ENCODE peak calls at places on chromosomes 5 and 9, in nine cellular contexts. B is foreskin fibroblast, X is HEK293T, U is cardiac fibroblast, S is endothelial cell, R is HFF-Myc, J is non-pigmented ciliary epithelial cell, W is dermis blood vessel endothelial cell, N is NCI-H1694. D is an unnamed sample.

GRCh38 chr5:138716456-138716924 is 36.7 kb upstream of the CTNNA1 start:
- DNase-seq in W (peak; percentile 17), U (peak; percentile 48), J (no peak), B (no peak), S (no peak), R (peak; percentile 4), N (no peak), X (peak; percentile 19), D (no peak)

GRCh38 chr9:100598641-100599145 is 20.8 kb downstream of the CAVIN4 start:
- DNase-seq in S (peak; percentile 88), W (peak; percentile 84), J (no peak), N (peak; percentile 69), U (peak; percentile 80), X (peak; percentile 85), B (peak; percentile 91), R (no peak), D (peak; percentile 52)

GRCh38 chr5:149737355-149737754 is 7.2 kb downstream of the PPARGC1B start:
- DNase-seq in N (no peak), S (no peak), J (no peak), X (no peak), W (no peak), U (no peak), B (no peak), R (no peak), D (no peak)

GRCh38 chr5:23614422-23614821 is 107.0 kb downstream of the PRDM9 start:
- DNase-seq in B (no peak), J (no peak), N (no peak), R (no peak), U (peak; percentile 45), S (no peak), W (no peak), X (no peak), D (no peak)

GRCh38 chr9:87810691-87811178 is 71.9 kb upstream of the SPATA31E1 start:
- DNase-seq in S (no peak), J (no peak), X (no peak), N (no peak), R (no peak), U (no peak), B (no peak), W (no peak), D (no peak)

GRCh38 chr9:105458404-105458803 is 10.6 kb downstream of the FSD1L start:
- DNase-seq in W (no peak), N (no peak), J (no peak), B (no peak), U (no peak), S (no peak), R (no peak), X (no peak), D (no peak)

GRCh38 chr5:34621280-34622045 is 34.7 kb upstream of the RAI14 start:
- DNase-seq in W (peak; percentile 83), N (no peak), B (peak; percentile 69), R (no peak), X (no peak), J (no peak), U (peak; percentile 39), S (no peak), D (no peak)

GRCh38 chr9:108105885-108106284 is 616.3 kb upstream of the KLF4 start:
- DNase-seq in W (no peak), N (no peak), B (no peak), U (no peak), J (no peak), X (no peak), R (no peak), S (no peak), D (no peak)

GRCh38 chr9:35510745-35511428 is 21.0 kb downstream of the RUSC2 start:
- DNase-seq in R (peak; percentile 96), W (peak; percentile 89), U (peak; percentile 99), S (no peak), N (no peak), X (no peak), B (peak; percentile 96), J (no peak), D (peak; percentile 93)

GRCh38 chr5:132825165-132825823 is 5.2 kb downstream of the SHROOM1 start:
- DNase-seq in S (no peak), B (no peak), X (no peak), U (no peak), J (no peak), N (no peak), W (no peak), R (no peak), D (no peak)

GRCh38 chr5:132074772-132075718 is 1.5 kb downstream of the CSF2 start:
- DNase-seq in S (no peak), X (no peak), N (no peak), J (no peak), U (no peak), W (no peak), R (no peak), B (no peak), D (no peak)

GRCh38 chr9:108217601-108218190 is 638.1 kb downstream of the ACTL7B start:
- DNase-seq in W (no peak), S (no peak), R (no peak), U (no peak), J (no peak), N (no peak), X (no peak), B (no peak), D (peak; percentile 78)

GRCh38 chr9:75909776-75910175 is 19.3 kb downstream of the PCSK5 start:
- DNase-seq in S (no peak), J (no peak), W (no peak), N (no peak), X (no peak), B (peak; percentile 28), R (no peak), U (no peak), D (no peak)

GRCh38 chr9:109640232-109641078 is 139.5 kb upstream of the PALM2AKAP2 start:
- DNase-seq in X (peak; percentile 51), U (peak; percentile 34), W (no peak), S (peak; percentile 58), N (peak; percentile 27), R (no peak), B (peak; percentile 59), J (no peak), D (peak; percentile 17)

GRCh38 chr5:127957183-127957582 is 126.4 kb upstream of the SLC12A2 start:
- DNase-seq in N (peak; percentile 48), R (peak; percentile 75), S (no peak), B (peak; percentile 73), X (no peak), U (peak; percentile 70), W (peak; percentile 82), J (no peak), D (no peak)

GRCh38 chr9:107866912-107867311 is 377.3 kb upstream of the KLF4 start:
- DNase-seq in S (no peak), N (no peak), R (no peak), W (no peak), J (no peak), U (peak; percentile 51), X (no peak), B (peak; percentile 67), D (no peak)

GRCh38 chr5:163724305-163724704 is 218.9 kb downstream of the MAT2B start:
- DNase-seq in B (no peak), W (no peak), R (no peak), X (no peak), N (no peak), S (no peak), U (no peak), J (no peak), D (no peak)

GRCh38 chr9:135128035-135128670 is 40.7 kb downstream of the OLFM1 start:
- DNase-seq in J (no peak), B (no peak), U (no peak), S (no peak), N (no peak), W (no peak), R (no peak), X (no peak), D (no peak)

GRCh38 chr5:177399903-177400868 is at the start of gene PFN3:
- DNase-seq in W (peak; percentile 51), J (no peak), N (no peak), S (no peak), R (no peak), X (no peak), U (peak; percentile 52), B (peak; percentile 66), D (no peak)

GRCh38 chr5:55440188-55440646 is 94.5 kb downstream of the PLPP1 start:
- DNase-seq in X (no peak), U (peak; percentile 52), B (peak; percentile 82), S (no peak), N (no peak), J (no peak), R (peak; percentile 25), W (peak; percentile 44), D (no peak)

GRCh38 chr9:100084734-100085133 is 14.1 kb downstream of the ERP44 start:
- DNase-seq in X (no peak), S (no peak), W (no peak), B (no peak), J (no peak), N (no peak), R (no peak), U (no peak), D (no peak)

GRCh38 chr5:103908327-103909099 is 345.9 kb upstream of the NUDT12 start:
- DNase-seq in N (no peak), S (no peak), R (no peak), U (no peak), J (no peak), B (no peak), X (peak; percentile 33), W (no peak), D (no peak)

GRCh38 chr5:37417347-37417746 is 38.2 kb downstream of the WDR70 start:
- DNase-seq in S (no peak), U (no peak), J (no peak), W (no peak), R (no peak), B (no peak), X (no peak), N (no peak), D (no peak)

GRCh38 chr5:56516441-56516840 is 283.3 kb upstream of the ANKRD55 start:
- DNase-seq in R (no peak), B (no peak), N (peak; percentile 55), X (no peak), J (no peak), S (no peak), W (no peak), U (no peak), D (no peak)

GRCh38 chr5:67287795-67288194 is 91.2 kb upstream of the CD180 start:
- DNase-seq in B (peak; percentile 75), W (peak; percentile 28), X (no peak), S (no peak), R (no peak), U (peak; percentile 64), N (no peak), J (peak; percentile 40), D (peak; percentile 64)

GRCh38 chr5:73447234-73448071 is 1.1 kb downstream of the FOXD1 start:
- DNase-seq in N (peak; percentile 33), X (peak; percentile 20), B (peak; percentile 72), S (peak; percentile 52), W (peak; percentile 48), R (no peak), J (no peak), U (peak; percentile 46), D (no peak)

GRCh38 chr9:99134893-99135341 is 30.0 kb downstream of the TGFBR1 start:
- DNase-seq in J (peak; percentile 20), W (no peak), B (peak; percentile 73), U (peak; percentile 33), X (no peak), N (peak; percentile 80), S (no peak), R (no peak), D (peak; percentile 40)

GRCh38 chr9:94298949-94299599 is 29.4 kb downstream of the NUTM2F start:
- DNase-seq in X (no peak), N (no peak), U (peak; percentile 18), J (no peak), R (no peak), B (no peak), S (no peak), W (no peak), D (no peak)

GRCh38 chr5:123487298-123487697 is 24.7 kb upstream of the CSNK1G3 start:
- DNase-seq in W (no peak), R (no peak), N (peak; percentile 20), J (no peak), U (peak; percentile 32), S (no peak), X (no peak), B (peak; percentile 59), D (no peak)

GRCh38 chr9:29214702-29215248 is 1641.5 kb upstream of the C9orf72 start:
- DNase-seq in N (no peak), J (no peak), W (no peak), S (peak; percentile 12), B (no peak), U (no peak), R (no peak), X (no peak), D (no peak)

GRCh38 chr5:54443264-54443663 is 12.2 kb upstream of the HSPB3 start:
- DNase-seq in U (peak; percentile 68), W (peak; percentile 61), J (no peak), B (peak; percentile 79), N (peak; percentile 55), R (no peak), X (peak; percentile 56), S (peak; percentile 18), D (peak; percentile 18)

D was measured in stromal cell of bone marrow.